ENCODE peak calls at places on chromosomes 2 and 18, in five cellular contexts. I is A549, J is breast epithelium, X is stomach, G is GM23338. B is an unnamed sample.

GRCh38 chr18:48514786-48515185 is 24.0 kb upstream of the CTIF start:
- DNase-seq in I (no peak), J (no peak), X (no peak), G (no peak), B (no peak)

GRCh38 chr2:73091164-73091563 is 19.7 kb upstream of the SFXN5 start:
- DNase-seq in I (no peak), J (no peak), X (no peak), G (no peak), B (no peak)

GRCh38 chr18:54805571-54806334 is 22.5 kb upstream of the RAB27B start:
- DNase-seq in I (no peak), J (no peak), X (no peak), G (no peak), B (no peak)

GRCh38 chr18:8409151-8409550 is 200.1 kb upstream of the RAB12 start:
- DNase-seq in I (no peak), J (no peak), X (no peak), G (no peak), B (no peak)

GRCh38 chr2:119359774-119360173 is 6.9 kb downstream of the C2orf76 start:
- DNase-seq in I (no peak), J (no peak), X (no peak), G (no peak), B (no peak)

GRCh38 chr2:195009202-195009601 is 647.8 kb upstream of the SLC39A10 start:
- DNase-seq in I (no peak), J (no peak), X (no peak), G (no peak), B (no peak)

GRCh38 chr2:12844511-12844910 is 127.8 kb downstream of the TRIB2 start:
- DNase-seq in I (no peak), J (no peak), X (no peak), G (no peak), B (peak; percentile 84)

GRCh38 chr2:151946856-151947523 is 118.8 kb upstream of the ARL5A start:
- DNase-seq in I (peak; percentile 60), J (no peak), X (no peak), G (peak; percentile 95), B (no peak)

GRCh38 chr2:166765141-166765540 is 123.1 kb upstream of the XIRP2 start:
- DNase-seq in I (no peak), J (no peak), X (no peak), G (peak; percentile 56), B (no peak)

GRCh38 chr2:113847144-113847543 is 42.7 kb upstream of the ACTR3 start:
- DNase-seq in I (no peak), J (no peak), X (no peak), G (no peak), B (no peak)

GRCh38 chr2:190182071-190182524 is 119.6 kb upstream of the MSTN start:
- DNase-seq in I (no peak), J (no peak), X (no peak), G (no peak), B (no peak)

GRCh38 chr2:149017116-149017985 is 21.1 kb upstream of the LYPD6B start:
- DNase-seq in I (peak; percentile 49), J (peak; percentile 69), X (peak; percentile 86), G (peak; percentile 94), B (peak; percentile 89)

GRCh38 chr2:202605174-202605573 is 29.6 kb upstream of the FAM117B start:
- DNase-seq in I (no peak), J (no peak), X (no peak), G (no peak), B (no peak)

GRCh38 chr2:235541016-235541415 is 47.2 kb downstream of the AGAP1 start:
- DNase-seq in I (no peak), J (no peak), X (no peak), G (no peak), B (no peak)

GRCh38 chr2:186098821-186099220 is 360.2 kb downstream of the FSIP2 start:
- DNase-seq in I (no peak), J (no peak), X (no peak), G (no peak), B (no peak)

GRCh38 chr2:169768262-169768995 is 30.2 kb upstream of the SSB start:
- DNase-seq in I (no peak), J (no peak), X (no peak), G (peak; percentile 21), B (peak; percentile 74)
- H3K4me3 ChIP-seq in I (no peak overlapping the region), J (peak overlapping the region; percentile 40), X (peak overlapping the region; percentile 27), G (no peak overlapping the region), B (peak overlapping the region; percentile 27)

DNA sequence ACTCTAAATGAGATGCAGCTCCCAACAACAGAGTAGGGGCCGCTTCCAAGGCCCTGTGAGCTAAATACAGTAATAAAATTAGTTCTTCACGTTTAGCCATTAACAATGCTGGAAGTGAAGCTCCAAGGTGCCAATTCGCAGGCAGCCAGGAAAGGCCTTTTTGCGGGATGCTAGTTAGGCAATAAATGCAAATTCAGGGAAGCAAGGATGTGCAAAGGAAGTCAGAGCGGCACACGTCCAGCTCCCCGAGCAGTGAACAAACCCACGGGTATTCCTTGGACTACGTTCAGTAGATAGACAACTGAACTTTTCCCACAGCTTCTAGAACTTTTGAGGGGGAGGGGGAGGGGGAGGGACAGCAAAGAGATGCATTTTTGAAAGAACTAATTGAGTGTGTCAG is 6.9 kb downstream of the ZNF516 start:
- DNase-seq in I (no peak), J (no peak), X (no peak), G (peak; percentile 15), B (peak; percentile 73)
- H3K4me1 ChIP-seq in I (peaks cover 16% of the 10 kb centered on the region), J (no peaks in the 10 kb centered on the region), X (peaks cover 43% of the 10 kb centered on the region), G (peaks cover 51% of the 10 kb centered on the region), B (no peaks in the 10 kb centered on the region)

GRCh38 chr2:121647396-121647795 is 1.9 kb downstream of the CLASP1 start:
- DNase-seq in I (no peak), J (no peak), X (no peak), G (no peak), B (no peak)
- H3K4me3 ChIP-seq in I (no peak overlapping the region), J (no peak overlapping the region), X (peak overlapping the region; percentile 89), G (peak overlapping the region; percentile 78), B (peak overlapping the region; percentile 84)

GRCh38 chr2:229633546-229633945 is 80.8 kb downstream of the DNER start:
- DNase-seq in I (no peak), J (no peak), X (no peak), G (no peak), B (no peak)

GRCh38 chr2:229622495-229623355 is 91.6 kb downstream of the DNER start:
- DNase-seq in I (no peak), J (no peak), X (no peak), G (no peak), B (no peak)

GRCh38 chr2:229629039-229629438 is 85.3 kb downstream of the DNER start:
- DNase-seq in I (no peak), J (no peak), X (no peak), G (no peak), B (no peak)

GRCh38 chr2:229627728-229628127 is 86.6 kb downstream of the DNER start:
- DNase-seq in I (no peak), J (no peak), X (no peak), G (no peak), B (no peak)
- H3K4me1 ChIP-seq in I (no peaks in the 10 kb centered on the region), J (no peaks in the 10 kb centered on the region), X (no peaks in the 10 kb centered on the region), G (no peaks in the 10 kb centered on the region), B (no peaks in the 10 kb centered on the region)

GRCh38 chr2:210323003-210323402 is 8.0 kb upstream of the MYL1 start:
- DNase-seq in I (no peak), J (no peak), X (no peak), G (no peak), B (no peak)
- H3K4me3 ChIP-seq in I (no peak overlapping the region), J (no peak overlapping the region), X (no peak overlapping the region), G (no peak overlapping the region), B (no peak overlapping the region)